ENCODE peak calls at places on chromosomes 6 and 20, in five cellular contexts. C is GM04504, M is astrocyte of the spinal cord, N is mucosa of gallbladder, L is cardiac fibroblast. K is an unnamed sample.

GRCh38 chr20:10536531-10536930 is 101.4 kb downstream of the SLX4IP start:
- DNase-seq in M (peak; percentile 31), N (peak; percentile 48), L (peak; percentile 39), C (no peak), K (no peak)

GRCh38 chr6:148431413-148431812 is 88.8 kb downstream of the SASH1 start:
- DNase-seq in L (no peak), M (no peak), C (no peak), N (no peak), K (no peak)

GRCh38 chr6:19605624-19606023 is 231.5 kb upstream of the ID4 start:
- DNase-seq in C (no peak), L (no peak), N (no peak), M (no peak), K (no peak)

GRCh38 chr6:40532349-40533028 is 54.7 kb downstream of the LRFN2 start:
- DNase-seq in L (no peak), N (no peak), C (no peak), M (no peak), K (no peak)

GRCh38 chr20:63192721-63193120 is 23.2 kb downstream of the YTHDF1 start:
- DNase-seq in C (no peak), N (no peak), L (no peak), M (no peak), K (no peak)

GRCh38 chr6:90286884-90287488 is 9.7 kb downstream of the BACH2 start:
- DNase-seq in M (peak; percentile 36), L (peak; percentile 58), C (no peak), N (peak; percentile 20), K (no peak)

GRCh38 chr6:37558158-37558557 is 58.5 kb upstream of the CCDC167 start:
- DNase-seq in M (no peak), C (no peak), N (no peak), L (no peak), K (no peak)

GRCh38 chr6:104537185-104537584 is 322.5 kb downstream of the HACE1 start:
- DNase-seq in M (peak; percentile 69), L (peak; percentile 80), N (no peak), C (peak; percentile 20), K (no peak)

GRCh38 chr6:109800771-109801170 is 109.7 kb downstream of the FIG4 start:
- DNase-seq in L (no peak), M (no peak), N (no peak), C (no peak), K (no peak)

GRCh38 chr6:19934996-19935591 is 97.9 kb downstream of the ID4 start:
- DNase-seq in L (no peak), M (no peak), N (no peak), C (no peak), K (no peak)

GRCh38 chr6:154619183-154619582 is 108.7 kb upstream of the CNKSR3 start:
- DNase-seq in M (no peak), C (no peak), L (no peak), N (no peak), K (no peak)